ENCODE peak calls at places on chromosome 14, in six cellular contexts. One of them, this sample, is unnamed.

GRCh38 chr14:105294142-105294597 is 6.6 kb downstream of the BRF1 start:
- DNase-seq in fibroblast of pulmonary artery: peak; percentile 51
- DNase-seq in A549: no peak
- DNase-seq in ascending aorta: no peak
- DNase-seq in Peyer's patch: no peak
- DNase-seq in GM12864: no peak
- DNase-seq in this sample: no peak

GRCh38 chr14:99424306-99424877 is 56.3 kb downstream of the SETD3 start:
- DNase-seq in GM12864: no peak
- DNase-seq in fibroblast of pulmonary artery: no peak
- DNase-seq in A549: no peak
- DNase-seq in Peyer's patch: no peak
- DNase-seq in ascending aorta: no peak
- DNase-seq in this sample: no peak

GRCh38 chr14:100774164-100774537 is 47.5 kb downstream of the DLK1 start:
- DNase-seq in GM12864: no peak
- DNase-seq in Peyer's patch: no peak
- DNase-seq in A549: no peak
- DNase-seq in fibroblast of pulmonary artery: no peak
- DNase-seq in ascending aorta: peak; percentile 28
- DNase-seq in this sample: no peak

GRCh38 chr14:22084393-22085281 is 411.0 kb upstream of the OR4E1 start:
- DNase-seq in fibroblast of pulmonary artery: peak; percentile 71
- DNase-seq in A549: peak; percentile 8
- DNase-seq in ascending aorta: no peak
- DNase-seq in Peyer's patch: no peak
- DNase-seq in GM12864: no peak
- DNase-seq in this sample: peak; percentile 20

GRCh38 chr14:99560946-99561683 is 42.9 kb downstream of the CCDC85C start:
- DNase-seq in fibroblast of pulmonary artery: no peak
- DNase-seq in GM12864: no peak
- DNase-seq in ascending aorta: no peak
- DNase-seq in A549: no peak
- DNase-seq in Peyer's patch: peak; percentile 50
- DNase-seq in this sample: peak; percentile 46

GRCh38 chr14:22630066-22630465 is 14.1 kb downstream of the OR6J1 start:
- DNase-seq in fibroblast of pulmonary artery: no peak
- DNase-seq in GM12864: no peak
- DNase-seq in ascending aorta: no peak
- DNase-seq in A549: no peak
- DNase-seq in Peyer's patch: no peak
- DNase-seq in this sample: no peak

GRCh38 chr14:51014086-51014485 is 69.8 kb upstream of the PYGL start:
- DNase-seq in GM12864: no peak
- DNase-seq in ascending aorta: peak; percentile 72
- DNase-seq in Peyer's patch: no peak
- DNase-seq in A549: no peak
- DNase-seq in fibroblast of pulmonary artery: peak; percentile 75
- DNase-seq in this sample: no peak

GRCh38 chr14:34051966-34052657 is 101.2 kb upstream of the EGLN3 start:
- DNase-seq in GM12864: no peak
- DNase-seq in fibroblast of pulmonary artery: peak; percentile 71
- DNase-seq in ascending aorta: no peak
- DNase-seq in Peyer's patch: no peak
- DNase-seq in A549: peak; percentile 51
- DNase-seq in this sample: peak; percentile 67

DNA sequence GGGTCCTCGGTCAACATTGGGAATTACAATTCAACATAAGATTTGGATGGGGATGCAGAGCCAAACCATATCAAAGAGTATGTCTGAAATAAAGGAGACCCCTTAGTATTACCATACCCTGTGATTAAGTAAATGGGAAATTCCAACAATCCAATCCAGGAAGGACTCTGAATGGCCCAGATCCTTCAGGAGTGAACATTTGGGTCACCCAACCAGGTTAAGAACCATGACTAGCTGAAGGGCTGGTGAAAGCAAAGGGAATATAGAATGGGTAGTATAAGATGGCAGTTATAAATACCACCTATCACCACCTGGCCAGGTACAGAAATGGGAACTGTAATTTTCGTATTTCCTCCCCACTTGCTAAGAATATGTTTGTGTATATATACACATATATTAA is 114.4 kb upstream of the CCDC196 start:
- DNase-seq in A549: no peak
- DNase-seq in ascending aorta: no peak
- DNase-seq in Peyer's patch: no peak
- DNase-seq in GM12864: no peak
- DNase-seq in fibroblast of pulmonary artery: no peak
- DNase-seq in this sample: no peak
- TF ChIP-seq CTCF in A549: no peak
- TF ChIP-seq CTCF in ascending aorta: no peak
- TF ChIP-seq CTCF in Peyer's patch: no peak
- TF ChIP-seq CTCF in GM12864: no peak
- TF ChIP-seq CTCF in fibroblast of pulmonary artery: no peak
- TF ChIP-seq CTCF in this sample: no peak

DNA sequence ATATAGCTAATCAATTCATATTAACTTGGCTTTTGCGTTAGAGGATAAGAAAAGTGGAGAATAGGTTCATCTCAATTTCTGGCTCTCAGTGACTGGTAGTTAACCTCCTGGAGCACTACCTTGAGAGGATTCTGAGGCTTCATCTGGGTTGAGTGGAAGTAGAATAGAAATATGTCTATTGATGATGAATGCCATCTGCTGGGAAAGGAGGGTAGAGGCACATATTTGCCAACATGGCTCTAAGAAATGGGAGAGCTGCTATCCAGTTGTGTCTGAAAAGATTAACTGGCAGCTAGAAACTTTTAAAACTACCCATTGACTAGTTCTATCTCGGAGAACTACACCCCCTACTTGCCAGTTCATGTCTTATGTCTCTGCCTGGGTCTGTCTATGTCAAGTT is 530.1 kb downstream of the NRXN3 start:
- DNase-seq in GM12864: no peak
- DNase-seq in ascending aorta: no peak
- DNase-seq in A549: no peak
- DNase-seq in fibroblast of pulmonary artery: no peak
- DNase-seq in Peyer's patch: no peak
- DNase-seq in this sample: no peak
- TF ChIP-seq CTCF in GM12864: peak; percentile 4
- TF ChIP-seq CTCF in ascending aorta: no peak
- TF ChIP-seq CTCF in A549: no peak
- TF ChIP-seq CTCF in fibroblast of pulmonary artery: no peak
- TF ChIP-seq CTCF in Peyer's patch: no peak
- TF ChIP-seq CTCF in this sample: no peak

GRCh38 chr14:77808250-77808649 is 8.3 kb downstream of the ADCK1 start:
- DNase-seq in A549: no peak
- DNase-seq in fibroblast of pulmonary artery: no peak
- DNase-seq in Peyer's patch: no peak
- DNase-seq in GM12864: no peak
- DNase-seq in ascending aorta: no peak
- DNase-seq in this sample: no peak

GRCh38 chr14:77800814-77801213 is 905 bp downstream of the ADCK1 start:
- DNase-seq in A549: no peak
- DNase-seq in ascending aorta: no peak
- DNase-seq in GM12864: no peak
- DNase-seq in fibroblast of pulmonary artery: no peak
- DNase-seq in Peyer's patch: no peak
- DNase-seq in this sample: no peak

GRCh38 chr14:77805703-77806102 is 5.8 kb downstream of the ADCK1 start:
- DNase-seq in Peyer's patch: no peak
- DNase-seq in A549: no peak
- DNase-seq in GM12864: no peak
- DNase-seq in fibroblast of pulmonary artery: no peak
- DNase-seq in ascending aorta: no peak
- DNase-seq in this sample: no peak

GRCh38 chr14:77809011-77809410 is 9.1 kb downstream of the ADCK1 start:
- DNase-seq in GM12864: no peak
- DNase-seq in fibroblast of pulmonary artery: no peak
- DNase-seq in Peyer's patch: no peak
- DNase-seq in ascending aorta: no peak
- DNase-seq in A549: no peak
- DNase-seq in this sample: no peak

DNA sequence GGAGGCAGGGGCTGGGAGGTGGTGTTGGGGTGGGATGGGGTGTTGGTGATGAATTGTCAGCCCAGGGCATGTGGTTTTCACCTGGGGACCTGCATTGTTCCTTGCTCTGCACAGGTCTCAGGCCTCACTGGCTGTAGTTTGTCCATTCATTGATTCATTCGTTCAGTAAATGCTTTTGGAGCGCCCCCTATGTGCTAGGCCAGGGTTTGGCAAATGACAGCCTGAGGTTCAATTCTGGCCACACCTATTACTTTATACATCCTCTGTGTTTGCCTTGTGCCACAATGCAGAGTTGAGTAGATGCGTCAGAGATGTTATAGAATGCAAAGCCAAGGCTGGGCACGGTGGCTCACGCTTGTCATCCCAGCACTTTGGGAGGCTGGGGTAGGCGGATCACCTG is 4.7 kb downstream of the ADCK1 start:
- DNase-seq in GM12864: no peak
- DNase-seq in fibroblast of pulmonary artery: peak; percentile 10
- DNase-seq in A549: peak; percentile 19
- DNase-seq in Peyer's patch: no peak
- DNase-seq in ascending aorta: no peak
- DNase-seq in this sample: peak; percentile 27
- TF ChIP-seq CTCF in GM12864: peak; percentile 68
- TF ChIP-seq CTCF in fibroblast of pulmonary artery: peak; percentile 25
- TF ChIP-seq CTCF in A549: peak; percentile 38
- TF ChIP-seq CTCF in Peyer's patch: peak; percentile 8
- TF ChIP-seq CTCF in ascending aorta: no peak
- TF ChIP-seq CTCF in this sample: no peak

GRCh38 chr14:95331708-95332408 is 12.2 kb upstream of the CLMN start:
- DNase-seq in GM12864: no peak
- DNase-seq in fibroblast of pulmonary artery: no peak
- DNase-seq in ascending aorta: no peak
- DNase-seq in A549: no peak
- DNase-seq in Peyer's patch: no peak
- DNase-seq in this sample: no peak

GRCh38 chr14:95335071-95335470 is 15.4 kb upstream of the CLMN start:
- DNase-seq in GM12864: no peak
- DNase-seq in ascending aorta: no peak
- DNase-seq in Peyer's patch: no peak
- DNase-seq in fibroblast of pulmonary artery: no peak
- DNase-seq in A549: no peak
- DNase-seq in this sample: no peak

GRCh38 chr14:95332641-95333040 is 12.9 kb upstream of the CLMN start:
- DNase-seq in ascending aorta: no peak
- DNase-seq in GM12864: no peak
- DNase-seq in A549: no peak
- DNase-seq in fibroblast of pulmonary artery: no peak
- DNase-seq in Peyer's patch: no peak
- DNase-seq in this sample: no peak

GRCh38 chr14:95336192-95336760 is 16.6 kb upstream of the CLMN start:
- DNase-seq in GM12864: no peak
- DNase-seq in A549: no peak
- DNase-seq in Peyer's patch: no peak
- DNase-seq in ascending aorta: no peak
- DNase-seq in fibroblast of pulmonary artery: no peak
- DNase-seq in this sample: no peak

GRCh38 chr14:95334044-95334443 is 14.3 kb upstream of the CLMN start:
- DNase-seq in A549: no peak
- DNase-seq in GM12864: no peak
- DNase-seq in ascending aorta: no peak
- DNase-seq in Peyer's patch: no peak
- DNase-seq in fibroblast of pulmonary artery: no peak
- DNase-seq in this sample: no peak
- TF ChIP-seq CTCF in A549: no peak
- TF ChIP-seq CTCF in GM12864: peak; percentile 33
- TF ChIP-seq CTCF in ascending aorta: no peak
- TF ChIP-seq CTCF in Peyer's patch: no peak
- TF ChIP-seq CTCF in fibroblast of pulmonary artery: no peak
- TF ChIP-seq CTCF in this sample: no peak

GRCh38 chr14:71212093-71212492 is 304.8 kb downstream of the PCNX1 start:
- DNase-seq in A549: no peak
- DNase-seq in GM12864: no peak
- DNase-seq in fibroblast of pulmonary artery: no peak
- DNase-seq in Peyer's patch: no peak
- DNase-seq in ascending aorta: no peak
- DNase-seq in this sample: no peak

GRCh38 chr14:71206766-71207371 is 299.6 kb downstream of the PCNX1 start:
- DNase-seq in GM12864: no peak
- DNase-seq in fibroblast of pulmonary artery: peak; percentile 91
- DNase-seq in ascending aorta: peak; percentile 83
- DNase-seq in A549: peak; percentile 26
- DNase-seq in Peyer's patch: no peak
- DNase-seq in this sample: peak; percentile 76

GRCh38 chr14:71209888-71210287 is 302.6 kb downstream of the PCNX1 start:
- DNase-seq in GM12864: no peak
- DNase-seq in fibroblast of pulmonary artery: no peak
- DNase-seq in ascending aorta: no peak
- DNase-seq in Peyer's patch: no peak
- DNase-seq in A549: no peak
- DNase-seq in this sample: no peak

GRCh38 chr14:71206123-71206522 is 298.9 kb downstream of the PCNX1 start:
- DNase-seq in GM12864: no peak
- DNase-seq in ascending aorta: no peak
- DNase-seq in Peyer's patch: no peak
- DNase-seq in fibroblast of pulmonary artery: no peak
- DNase-seq in A549: no peak
- DNase-seq in this sample: no peak

DNA sequence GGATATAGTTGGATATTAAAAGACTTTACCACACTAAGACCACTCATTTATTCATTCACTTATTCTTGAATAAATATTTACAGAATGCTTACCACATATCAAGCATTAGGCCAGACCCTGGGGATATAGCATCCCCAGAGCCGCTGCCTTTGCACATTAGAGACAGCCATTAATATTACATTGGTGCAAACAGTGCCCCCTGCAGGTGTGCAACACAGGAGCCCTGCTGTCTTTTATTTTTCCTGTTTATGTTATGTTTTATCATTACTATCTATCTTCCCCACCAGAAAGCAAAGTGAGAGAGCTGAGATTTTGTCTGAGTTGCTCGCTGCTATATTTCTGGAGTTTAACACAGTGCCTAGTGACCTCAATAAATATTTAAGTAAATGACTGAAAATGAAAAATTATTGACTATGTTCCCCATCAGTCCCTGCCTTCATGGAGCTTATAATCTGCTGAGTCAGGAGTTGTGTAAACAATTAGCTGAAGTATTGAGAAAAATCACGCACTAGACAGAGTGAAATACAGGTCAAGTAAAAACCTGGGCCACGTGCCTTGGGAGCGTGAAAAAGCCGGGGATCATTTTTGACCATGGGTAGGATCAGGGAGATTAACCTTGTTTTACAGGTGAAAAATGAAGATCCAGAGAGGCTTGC is 301.6 kb downstream of the PCNX1 start:
- DNase-seq in fibroblast of pulmonary artery: no peak
- DNase-seq in GM12864: no peak
- DNase-seq in ascending aorta: no peak
- DNase-seq in A549: no peak
- DNase-seq in Peyer's patch: no peak
- DNase-seq in this sample: no peak
- TF ChIP-seq CTCF in fibroblast of pulmonary artery: peak; percentile 1
- TF ChIP-seq CTCF in GM12864: peak; percentile 14
- TF ChIP-seq CTCF in ascending aorta: no peak
- TF ChIP-seq CTCF in A549: no peak
- TF ChIP-seq CTCF in Peyer's patch: no peak
- TF ChIP-seq CTCF in this sample: peak; percentile 16

GRCh38 chr14:24351517-24351916 is 11.7 kb upstream of the RIPK3 start:
- DNase-seq in A549: no peak
- DNase-seq in Peyer's patch: no peak
- DNase-seq in fibroblast of pulmonary artery: peak; percentile 41
- DNase-seq in ascending aorta: no peak
- DNase-seq in GM12864: no peak
- DNase-seq in this sample: no peak
- TF ChIP-seq CTCF in A549: no peak
- TF ChIP-seq CTCF in Peyer's patch: no peak
- TF ChIP-seq CTCF in fibroblast of pulmonary artery: no peak
- TF ChIP-seq CTCF in ascending aorta: no peak
- TF ChIP-seq CTCF in GM12864: no peak
- TF ChIP-seq CTCF in this sample: no peak

GRCh38 chr14:41144370-41144769 is 462.3 kb upstream of the LRFN5 start:
- DNase-seq in A549: no peak
- DNase-seq in GM12864: no peak
- DNase-seq in Peyer's patch: no peak
- DNase-seq in fibroblast of pulmonary artery: no peak
- DNase-seq in ascending aorta: no peak
- DNase-seq in this sample: no peak
- TF ChIP-seq CTCF in A549: no peak
- TF ChIP-seq CTCF in GM12864: no peak
- TF ChIP-seq CTCF in Peyer's patch: no peak
- TF ChIP-seq CTCF in fibroblast of pulmonary artery: no peak
- TF ChIP-seq CTCF in ascending aorta: no peak
- TF ChIP-seq CTCF in this sample: no peak

This sample was measured in Calu3.